ENCODE peak calls at places on chromosome 7, in four cellular contexts. R, I, O and V are unnamed samples.

GRCh38 chr7:27189560-27190283 is 4.7 kb upstream of the HOXA11 start:
- DNase-seq in R (no peak), I (no peak), O (no peak), V (no peak)

GRCh38 chr7:111113263-111114017 is 22.5 kb downstream of the LRRN3 start:
- DNase-seq in R (no peak), I (no peak), O (no peak), V (no peak)

GRCh38 chr7:27198871-27199801 is 755 bp downstream of the HOXA13 start:
- DNase-seq in R (no peak), I (no peak), O (no peak), V (peak)

GRCh38 chr7:158751743-158752142 is 47.1 kb upstream of the NCAPG2 start:
- DNase-seq in R (no peak), I (no peak), O (no peak), V (no peak)

GRCh38 chr7:73742338-73742752 is 3.7 kb upstream of the ABHD11 start:
- DNase-seq in R (no peak), I (no peak), O (no peak), V (no peak)

GRCh38 chr7:46385662-46386309 is 464.7 kb upstream of the IGFBP3 start:
- DNase-seq in R (no peak), I (no peak), O (no peak), V (no peak)

GRCh38 chr7:116328161-116328560 is 117.8 kb downstream of the TES start:
- DNase-seq in R (no peak), I (no peak), O (no peak), V (no peak)

GRCh38 chr7:2970307-2970664 is 73.4 kb downstream of the CARD11 start:
- DNase-seq in R (no peak), I (no peak), O (no peak), V (no peak)

GRCh38 chr7:55593515-55594318 is 21.4 kb upstream of the VOPP1 start:
- DNase-seq in R (peak), I (no peak), O (no peak), V (peak)

GRCh38 chr7:117164578-117164977 is 158.3 kb downstream of the WNT2 start:
- DNase-seq in R (no peak), I (no peak), O (no peak), V (no peak)

GRCh38 chr7:133023370-133024075 is 58.4 kb downstream of the CHCHD3 start:
- DNase-seq in R (no peak), I (no peak), O (no peak), V (peak)

GRCh38 chr7:141265668-141266067 is 191.8 kb downstream of the TMEM178B start:
- DNase-seq in R (no peak), I (no peak), O (no peak), V (no peak)

GRCh38 chr7:43646603-43647313 is 63.9 kb downstream of the STK17A start:
- DNase-seq in R (no peak), I (no peak), O (no peak), V (peak)

GRCh38 chr7:138258194-138258554 is 181.9 kb downstream of the AKR1D1 start:
- DNase-seq in R (no peak), I (no peak), O (no peak), V (no peak)

GRCh38 chr7:78151229-78151628 is 352.7 kb downstream of the PHTF2 start:
- DNase-seq in R (no peak), I (no peak), O (no peak), V (no peak)

GRCh38 chr7:43232376-43232775 is 119.9 kb downstream of the HECW1 start:
- DNase-seq in R (no peak), I (no peak), O (no peak), V (no peak)

GRCh38 chr7:105337529-105337928 is 51.2 kb downstream of the SRPK2 start:
- DNase-seq in R (no peak), I (no peak), O (no peak), V (no peak)

GRCh38 chr7:77887567-77887966 is 89.0 kb downstream of the PHTF2 start:
- DNase-seq in R (no peak), I (no peak), O (no peak), V (no peak)

GRCh38 chr7:47501406-47501805 is 80.5 kb downstream of the TNS3 start:
- DNase-seq in R (no peak), I (no peak), O (no peak), V (no peak)

GRCh38 chr7:47500103-47500563 is 81.8 kb downstream of the TNS3 start:
- DNase-seq in R (no peak), I (no peak), O (no peak), V (no peak)

GRCh38 chr7:47503283-47503682 is 78.6 kb downstream of the TNS3 start:
- DNase-seq in R (no peak), I (no peak), O (no peak), V (no peak)

GRCh38 chr7:47504546-47505316 is 77.2 kb downstream of the TNS3 start:
- DNase-seq in R (no peak), I (no peak), O (no peak), V (no peak)

DNA sequence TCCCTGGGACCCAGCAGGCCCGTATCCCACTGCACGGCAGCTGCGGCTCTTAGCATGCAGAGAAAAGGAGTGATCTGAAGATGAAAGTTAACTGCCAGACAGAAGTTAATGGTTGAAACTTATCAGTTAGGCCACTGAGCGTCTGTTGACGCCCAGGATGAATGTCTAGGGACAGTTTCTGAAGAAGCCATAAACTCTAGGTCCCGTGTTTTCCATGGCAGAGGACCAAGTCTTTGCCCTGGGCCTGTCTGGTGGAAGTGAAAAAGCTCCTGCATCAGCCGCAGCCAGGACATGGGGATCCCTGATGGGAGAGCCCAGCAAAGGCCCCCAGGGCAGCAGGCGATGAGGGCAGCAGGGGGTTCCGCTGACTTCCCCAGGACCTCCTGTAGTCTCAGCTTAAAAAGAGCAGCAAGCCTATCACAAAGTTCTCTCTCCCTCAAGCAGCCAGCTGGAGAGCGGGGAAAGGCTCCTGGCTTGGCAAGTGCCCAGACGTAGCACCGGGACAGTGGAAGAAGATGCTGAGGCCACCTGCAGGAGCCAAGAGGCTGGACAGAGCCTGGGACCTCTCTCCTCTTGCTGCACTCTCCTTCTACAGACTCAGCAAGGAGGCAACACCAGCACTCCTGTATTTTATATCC is 79.6 kb downstream of the TNS3 start:
- DNase-seq in R (no peak), I (no peak), O (no peak), V (no peak)
- TF ChIP-seq NRF1 in R (no peak), I (no peak), O (no peak), V (no peak)

GRCh38 chr7:80017101-80017500 is 117.5 kb upstream of the GNAI1 start:
- DNase-seq in R (no peak), I (no peak), O (no peak), V (no peak)

GRCh38 chr7:80018941-80019808 is 115.5 kb upstream of the GNAI1 start:
- DNase-seq in R (peak), I (peak), O (no peak), V (peak)

GRCh38 chr7:80014507-80014906 is 120.1 kb upstream of the GNAI1 start:
- DNase-seq in R (no peak), I (no peak), O (no peak), V (no peak)
- TF ChIP-seq USF2 in R (no peak), I (no peak), O (no peak), V (no peak)

GRCh38 chr7:135258585-135258984 is 24.9 kb downstream of the STRA8 start:
- DNase-seq in R (no peak), I (no peak), O (no peak), V (no peak)
- TF ChIP-seq NRF1 in R (no peak), I (no peak), O (no peak), V (no peak)

GRCh38 chr7:47556511-47557180 is 25.3 kb downstream of the TNS3 start:
- DNase-seq in R (no peak), I (no peak), O (no peak), V (no peak)
- TF ChIP-seq USF2 in R (no peak), I (no peak), O (no peak), V (no peak)

DNA sequence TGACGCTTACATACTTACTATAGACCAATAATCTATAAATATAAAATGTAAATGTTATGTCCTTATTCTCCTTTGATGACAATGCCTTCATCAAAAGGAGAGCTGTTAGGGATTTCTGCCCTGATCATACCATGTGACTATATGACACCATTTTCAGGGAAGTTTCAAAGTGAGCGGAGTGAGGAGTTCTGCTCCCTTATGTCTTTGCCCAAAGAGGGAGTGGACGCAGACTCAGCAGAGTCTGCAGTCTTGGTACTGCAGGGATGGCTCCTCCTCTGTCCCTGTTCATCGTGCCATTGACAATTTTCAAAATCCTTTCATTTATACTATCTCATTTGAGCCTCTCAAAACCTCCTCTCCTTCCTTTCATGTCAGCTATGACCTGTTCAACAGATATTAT is 27.9 kb downstream of the HYAL4 start:
- DNase-seq in R (no peak), I (no peak), O (no peak), V (no peak)
- TF ChIP-seq NRF1 in R (no peak), I (no peak), O (no peak), V (no peak)

DNA sequence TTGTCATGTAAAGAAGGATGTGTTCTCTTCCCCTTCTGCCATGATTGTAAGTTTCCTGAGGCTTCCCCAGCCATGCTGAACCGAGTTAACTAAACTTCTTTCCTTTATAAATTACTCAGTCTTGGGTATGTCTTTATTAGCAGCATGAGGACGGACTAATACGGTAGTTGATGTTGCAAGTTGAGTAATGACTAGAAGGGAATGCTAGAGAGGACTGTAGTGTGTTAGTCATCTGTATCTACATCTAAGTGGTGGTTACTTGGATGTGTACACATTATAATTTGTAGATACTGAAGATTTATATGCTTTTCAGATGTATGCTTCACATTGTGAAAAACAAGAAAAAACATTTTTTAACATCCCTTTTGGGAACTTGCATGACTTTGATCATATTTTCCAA is 244.6 kb downstream of the POLR1F start:
- DNase-seq in R (no peak), I (no peak), O (no peak), V (no peak)
- TF ChIP-seq USF2 in R (no peak), I (no peak), O (no peak), V (no peak)

GRCh38 chr7:129385116-129385515 is 49.1 kb upstream of the STRIP2 start:
- DNase-seq in R (no peak), I (no peak), O (no peak), V (no peak)

GRCh38 chr7:129383542-129384132 is 50.6 kb upstream of the STRIP2 start:
- DNase-seq in R (no peak), I (no peak), O (no peak), V (no peak)

GRCh38 chr7:129386563-129386962 is 47.7 kb upstream of the STRIP2 start:
- DNase-seq in R (no peak), I (no peak), O (no peak), V (no peak)

GRCh38 chr7:129387537-129387936 is 46.7 kb upstream of the STRIP2 start:
- DNase-seq in R (no peak), I (no peak), O (no peak), V (no peak)

GRCh38 chr7:129385598-129385997 is 48.6 kb upstream of the STRIP2 start:
- DNase-seq in R (no peak), I (no peak), O (no peak), V (no peak)
- TF ChIP-seq NRF1 in R (no peak), I (no peak), O (no peak), V (no peak)